ENCODE peak calls at places on chromosomes 2 and 18, in nine cellular contexts. V, L, W, C, Q, A, I, J and O are unnamed samples.

GRCh38 chr2:235747868-235748144 is 254.0 kb downstream of the AGAP1 start:
- DNase-seq in V (no peak), L (no peak), W (no peak), C (peak; percentile 47), Q (no peak), A (no peak), I (no peak), J (no peak), O (no peak)

GRCh38 chr2:140567734-140568133 is 1563.1 kb downstream of the LRP1B start:
- DNase-seq in V (no peak), L (no peak), W (no peak), C (no peak), Q (no peak), A (no peak), I (no peak), J (no peak), O (no peak)

GRCh38 chr2:176090870-176091269 is 1.7 kb upstream of the HOXD13 start:
- DNase-seq in V (no peak), L (no peak), W (no peak), C (no peak), Q (no peak), A (no peak), I (no peak), J (no peak), O (no peak)

GRCh38 chr2:204673877-204674276 is 128.6 kb downstream of the PARD3B start:
- DNase-seq in V (no peak), L (no peak), W (no peak), C (no peak), Q (no peak), A (no peak), I (no peak), J (peak; percentile 69), O (no peak)

GRCh38 chr2:120476141-120476540 is 130.2 kb downstream of the INHBB start:
- DNase-seq in V (no peak), L (peak; percentile 48), W (no peak), C (no peak), Q (peak; percentile 46), A (no peak), I (no peak), J (no peak), O (peak; percentile 94)

GRCh38 chr2:147525724-147526489 is 318.9 kb upstream of the ACVR2A start:
- DNase-seq in V (no peak), L (no peak), W (no peak), C (no peak), Q (no peak), A (no peak), I (no peak), J (no peak), O (no peak)

GRCh38 chr2:71889991-71890684 is 257.5 kb downstream of the CYP26B1 start:
- DNase-seq in V (no peak), L (no peak), W (no peak), C (no peak), Q (no peak), A (no peak), I (no peak), J (no peak), O (no peak)

GRCh38 chr2:218997730-218998129 is 4.5 kb upstream of the CRYBA2 start:
- DNase-seq in V (no peak), L (no peak), W (no peak), C (no peak), Q (no peak), A (no peak), I (no peak), J (no peak), O (no peak)

GRCh38 chr2:165874445-165875039 is 79.0 kb downstream of the TTC21B start:
- DNase-seq in V (no peak), L (no peak), W (peak; percentile 28), C (no peak), Q (no peak), A (peak; percentile 72), I (no peak), J (peak; percentile 65), O (no peak)

GRCh38 chr2:67067656-67068055 is 329.5 kb upstream of the ETAA1 start:
- DNase-seq in V (no peak), L (no peak), W (no peak), C (no peak), Q (no peak), A (no peak), I (no peak), J (no peak), O (no peak)
- TF ChIP-seq POLR2AphosphoS5 in V (no peak), L (no peak), W (no peak), C (no peak), Q (no peak), A (no peak), I (no peak), J (no peak), O (no peak)

GRCh38 chr2:234694244-234695013 is 197.5 kb upstream of the ARL4C start:
- DNase-seq in V (peak; percentile 13), L (no peak), W (peak; percentile 60), C (no peak), Q (no peak), A (peak; percentile 93), I (no peak), J (peak; percentile 95), O (no peak)
- H3K9me3 ChIP-seq in V (peaks cover 40% of the 10 kb centered on the region), L (no peaks in the 10 kb centered on the region), W (no peaks in the 10 kb centered on the region), C (peaks cover 4% of the 10 kb centered on the region), Q (peaks cover 3% of the 10 kb centered on the region), A (peaks cover 31% of the 10 kb centered on the region), I (peaks cover 24% of the 10 kb centered on the region), J (peaks cover 1% of the 10 kb centered on the region), O (peaks cover 19% of the 10 kb centered on the region)

GRCh38 chr18:46386788-46387187 is 270.2 kb downstream of the LOXHD1 start:
- DNase-seq in V (no peak), L (no peak), W (no peak), C (no peak), Q (no peak), A (no peak), I (no peak), J (no peak), O (no peak)
- TF ChIP-seq POLR2AphosphoS5 in V (no peak), L (no peak), W (no peak), C (no peak), Q (no peak), A (no peak), I (no peak), J (no peak), O (no peak)

DNA sequence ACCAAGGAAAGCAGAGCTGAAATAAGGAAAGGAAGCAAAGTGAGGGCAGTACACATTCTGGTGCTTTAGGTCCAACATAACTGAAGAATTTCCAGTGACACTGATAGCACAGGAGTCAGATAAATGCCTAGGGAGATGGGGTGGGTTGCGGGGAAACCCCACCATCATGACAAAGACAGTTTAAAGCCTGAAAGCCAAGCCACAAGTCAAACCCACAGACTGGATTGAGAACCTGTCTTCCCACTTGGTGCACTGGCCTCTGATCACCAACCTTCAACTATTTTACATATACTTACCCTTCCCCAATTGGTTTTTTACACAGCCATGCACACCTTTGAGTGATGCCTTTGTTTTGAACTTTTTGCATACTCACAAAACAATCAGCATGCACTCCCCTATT is 22.2 kb upstream of the PDK1 start:
- DNase-seq in V (no peak), L (no peak), W (no peak), C (no peak), Q (no peak), A (no peak), I (no peak), J (no peak), O (no peak)
- H3K9me3 ChIP-seq in V (peaks cover 12% of the 10 kb centered on the region), L (no peaks in the 10 kb centered on the region), W (no peaks in the 10 kb centered on the region), C (no peaks in the 10 kb centered on the region), Q (no peaks in the 10 kb centered on the region), A (no peaks in the 10 kb centered on the region), I (peaks cover 21% of the 10 kb centered on the region), J (no peaks in the 10 kb centered on the region), O (peaks cover 9% of the 10 kb centered on the region)

GRCh38 chr2:159252905-159253304 is 33.6 kb downstream of the WDSUB1 start:
- DNase-seq in V (no peak), L (no peak), W (no peak), C (no peak), Q (no peak), A (no peak), I (no peak), J (no peak), O (no peak)

GRCh38 chr2:159246325-159246988 is 40.0 kb downstream of the WDSUB1 start:
- DNase-seq in V (no peak), L (no peak), W (no peak), C (no peak), Q (no peak), A (no peak), I (no peak), J (no peak), O (no peak)

GRCh38 chr2:159251296-159252173 is 35.0 kb downstream of the WDSUB1 start:
- DNase-seq in V (no peak), L (no peak), W (no peak), C (no peak), Q (no peak), A (no peak), I (no peak), J (no peak), O (no peak)

GRCh38 chr2:159249955-159250723 is 36.4 kb downstream of the WDSUB1 start:
- DNase-seq in V (no peak), L (peak; percentile 80), W (peak; percentile 84), C (peak; percentile 72), Q (no peak), A (no peak), I (peak; percentile 61), J (peak; percentile 88), O (peak; percentile 86)
- TF ChIP-seq POLR2AphosphoS5 in V (no peak), L (peak; percentile 11), W (peak; percentile 44), C (peak; percentile 44), Q (no peak), A (no peak), I (no peak), J (peak; percentile 50), O (peak; percentile 35)